ENCODE peak calls at places on chromosomes 4 and X, in nine cellular contexts. Y, G, P, K, B, E, V, S and U are unnamed samples.

GRCh38 chrX:39613508-39613921 is 484.2 kb downstream of the BCOR start:
- DNase-seq in Y (peak), G (no peak), P (no peak), K (no peak), B (peak), E (no peak), V (no peak), S (no peak), U (peak)

GRCh38 chr4:88291003-88291402 is 6.6 kb upstream of the PPM1K start:
- DNase-seq in Y (no peak), G (no peak), P (no peak), K (no peak), B (no peak), E (no peak), V (no peak), S (peak), U (no peak)

GRCh38 chr4:38869511-38869910 is 1.9 kb downstream of the FAM114A1 start:
- DNase-seq in Y (no peak), G (no peak), P (no peak), K (no peak), B (no peak), E (no peak), V (no peak), S (no peak), U (no peak)

GRCh38 chr4:46648088-46648744 is 258.3 kb upstream of the GABRA2 start:
- DNase-seq in Y (no peak), G (no peak), P (no peak), K (no peak), B (peak), E (no peak), V (no peak), S (peak), U (no peak)

GRCh38 chrX:41932885-41933284 is 9.5 kb upstream of the CASK start:
- DNase-seq in Y (no peak), G (no peak), P (no peak), K (no peak), B (no peak), E (no peak), V (no peak), S (no peak), U (no peak)

GRCh38 chr4:74768857-74769525 is 25.3 kb downstream of the BTC start:
- DNase-seq in Y (peak), G (no peak), P (peak), K (no peak), B (peak), E (no peak), V (no peak), S (peak), U (no peak)

GRCh38 chr4:145531193-145531592 is 49.5 kb downstream of the SMAD1 start:
- DNase-seq in Y (no peak), G (no peak), P (no peak), K (no peak), B (no peak), E (no peak), V (no peak), S (no peak), U (no peak)

GRCh38 chr4:6221851-6222760 is 21.8 kb upstream of the JAKMIP1 start:
- DNase-seq in Y (no peak), G (no peak), P (no peak), K (peak), B (no peak), E (no peak), V (peak), S (peak), U (no peak)

GRCh38 chr4:98688416-98689290 is 30.2 kb upstream of the TSPAN5 start:
- DNase-seq in Y (peak), G (no peak), P (peak), K (no peak), B (peak), E (no peak), V (no peak), S (peak), U (no peak)

GRCh38 chr4:153039542-153040185 is 103.5 kb downstream of the FHDC1 start:
- DNase-seq in Y (no peak), G (no peak), P (no peak), K (no peak), B (no peak), E (no peak), V (no peak), S (no peak), U (no peak)

GRCh38 chr4:161581262-161581661 is 582.5 kb downstream of the FSTL5 start:
- DNase-seq in Y (no peak), G (no peak), P (peak), K (no peak), B (no peak), E (no peak), V (no peak), S (peak), U (no peak)

GRCh38 chr4:165355900-165356300 is 22.9 kb upstream of the CPE start:
- DNase-seq in Y (no peak), G (no peak), P (no peak), K (no peak), B (peak), E (no peak), V (peak), S (peak), U (no peak)

GRCh38 chr4:117400039-117400835 is 314.9 kb upstream of the TRAM1L1 start:
- DNase-seq in Y (no peak), G (no peak), P (peak), K (no peak), B (peak), E (no peak), V (no peak), S (peak), U (no peak)

GRCh38 chr4:98447648-98448047 is 186.5 kb downstream of the RAP1GDS1 start:
- DNase-seq in Y (no peak), G (no peak), P (no peak), K (no peak), B (peak), E (no peak), V (no peak), S (peak), U (no peak)

GRCh38 chrX:150546711-150547153 is 21.7 kb upstream of the MTM1 start:
- DNase-seq in Y (no peak), G (no peak), P (no peak), K (peak), B (no peak), E (peak), V (no peak), S (no peak), U (no peak)

GRCh38 chr4:91325495-91325894 is 978.3 kb upstream of the GRID2 start:
- DNase-seq in Y (no peak), G (no peak), P (no peak), K (no peak), B (peak), E (no peak), V (no peak), S (peak), U (no peak)

GRCh38 chrX:149487292-149487691 is 17.8 kb downstream of the IDS start:
- DNase-seq in Y (no peak), G (no peak), P (no peak), K (no peak), B (peak), E (no peak), V (no peak), S (no peak), U (no peak)

GRCh38 chrX:30570505-30570904 is 7.1 kb downstream of the TASL start:
- DNase-seq in Y (no peak), G (no peak), P (peak), K (no peak), B (peak), E (no peak), V (no peak), S (peak), U (no peak)

GRCh38 chr4:42359686-42360085 is 37.6 kb upstream of the SHISA3 start:
- DNase-seq in Y (no peak), G (no peak), P (no peak), K (no peak), B (no peak), E (no peak), V (no peak), S (no peak), U (no peak)

GRCh38 chr4:52751349-52751911 is at the start of gene ERVMER34-1:
- DNase-seq in Y (no peak), G (no peak), P (peak), K (no peak), B (peak), E (no peak), V (no peak), S (peak), U (peak)

GRCh38 chrX:14616876-14617275 is 87.5 kb downstream of the GLRA2 start:
- DNase-seq in Y (no peak), G (no peak), P (no peak), K (no peak), B (no peak), E (no peak), V (no peak), S (no peak), U (no peak)

GRCh38 chr4:78971326-78971725 is 32.1 kb upstream of the PAQR3 start:
- DNase-seq in Y (no peak), G (no peak), P (no peak), K (no peak), B (no peak), E (no peak), V (no peak), S (no peak), U (no peak)

GRCh38 chrX:71366674-71367256 is 608 bp downstream of the TAF1 start:
- DNase-seq in Y (no peak), G (peak), P (peak), K (peak), B (peak), E (peak), V (no peak), S (peak), U (no peak)

GRCh38 chrX:154040307-154040756 is 20.6 kb upstream of the IRAK1 start:
- DNase-seq in Y (no peak), G (no peak), P (peak), K (no peak), B (peak), E (no peak), V (no peak), S (peak), U (no peak)

GRCh38 chr4:117467404-117467803 is 382.0 kb upstream of the TRAM1L1 start:
- DNase-seq in Y (no peak), G (no peak), P (no peak), K (no peak), B (no peak), E (no peak), V (no peak), S (no peak), U (no peak)